ENCODE peak calls at places on chromosomes 3 and 15, in five cellular contexts. One of them, this sample, is unnamed.
A peak's percentile ranks its signal among the peaks of the same experiment; 100 is the strongest.

GRCh38 chr3:139689122-139689521 is 11.3 kb upstream of the NMNAT3 start:
- DNase-seq in HepG2: no peak
- DNase-seq in Karpas-422: no peak
- DNase-seq in HCT116: no peak
- DNase-seq in DND-41: no peak
- DNase-seq in this sample: no peak

GRCh38 chr15:68431792-68432401 is at the start of gene ITGA11:
- DNase-seq in HepG2: no peak
- DNase-seq in Karpas-422: no peak
- DNase-seq in HCT116: no peak
- DNase-seq in DND-41: no peak
- DNase-seq in this sample: no peak

GRCh38 chr3:183555541-183556081 is at the start of gene KLHL6:
- DNase-seq in HepG2: no peak
- DNase-seq in Karpas-422: peak; percentile 94
- DNase-seq in HCT116: no peak
- DNase-seq in DND-41: peak; percentile 80
- DNase-seq in this sample: no peak

GRCh38 chr3:111936191-111936841 is 42.5 kb upstream of the ABHD10 start:
- DNase-seq in HepG2: no peak
- DNase-seq in Karpas-422: no peak
- DNase-seq in HCT116: peak; percentile 60
- DNase-seq in DND-41: no peak
- DNase-seq in this sample: peak; percentile 34

GRCh38 chr3:124275421-124275820 is 283.5 kb upstream of the ROPN1 start:
- DNase-seq in HepG2: no peak
- DNase-seq in Karpas-422: no peak
- DNase-seq in HCT116: no peak
- DNase-seq in DND-41: no peak
- DNase-seq in this sample: no peak

GRCh38 chr3:100210777-100211145 is 50.0 kb upstream of the TBC1D23 start:
- DNase-seq in HepG2: no peak
- DNase-seq in Karpas-422: no peak
- DNase-seq in HCT116: no peak
- DNase-seq in DND-41: peak; percentile 10
- DNase-seq in this sample: peak; percentile 75

GRCh38 chr3:47421741-47422649 is 41.2 kb downstream of the PTPN23 start:
- DNase-seq in HepG2: no peak
- DNase-seq in Karpas-422: peak; percentile 59
- DNase-seq in HCT116: no peak
- DNase-seq in DND-41: peak; percentile 25
- DNase-seq in this sample: no peak

GRCh38 chr3:135995766-135996165 is 30.2 kb downstream of the PPP2R3A start:
- DNase-seq in HepG2: no peak
- DNase-seq in Karpas-422: no peak
- DNase-seq in HCT116: no peak
- DNase-seq in DND-41: no peak
- DNase-seq in this sample: no peak

GRCh38 chr3:144415492-144415891 is 443.9 kb downstream of the DIPK2A start:
- DNase-seq in HepG2: no peak
- DNase-seq in Karpas-422: no peak
- DNase-seq in HCT116: no peak
- DNase-seq in DND-41: no peak
- DNase-seq in this sample: no peak

GRCh38 chr15:74835312-74835823 is 7.6 kb downstream of the ULK3 start:
- DNase-seq in HepG2: peak; percentile 70
- DNase-seq in Karpas-422: peak; percentile 74
- DNase-seq in HCT116: peak; percentile 69
- DNase-seq in DND-41: peak; percentile 50
- DNase-seq in this sample: no peak

GRCh38 chr15:80710635-80711553 is 15.8 kb downstream of the ABHD17C start:
- DNase-seq in HepG2: no peak
- DNase-seq in Karpas-422: no peak
- DNase-seq in HCT116: no peak
- DNase-seq in DND-41: no peak
- DNase-seq in this sample: no peak

GRCh38 chr3:186821429-186822367 is 15.4 kb upstream of the RFC4 start:
- DNase-seq in HepG2: peak; percentile 56
- DNase-seq in Karpas-422: peak; percentile 91
- DNase-seq in HCT116: peak; percentile 36
- DNase-seq in DND-41: no peak
- DNase-seq in this sample: peak; percentile 68

GRCh38 chr3:184386047-184386806 is 6.4 kb downstream of the CHRD start:
- DNase-seq in HepG2: no peak
- DNase-seq in Karpas-422: no peak
- DNase-seq in HCT116: no peak
- DNase-seq in DND-41: no peak
- DNase-seq in this sample: no peak

GRCh38 chr3:156187146-156187769 is 66.9 kb downstream of the KCNAB1 start:
- DNase-seq in HepG2: no peak
- DNase-seq in Karpas-422: no peak
- DNase-seq in HCT116: no peak
- DNase-seq in DND-41: no peak
- DNase-seq in this sample: no peak

GRCh38 chr3:56303508-56303907 is 164.8 kb downstream of the ERC2 start:
- DNase-seq in HepG2: peak; percentile 32
- DNase-seq in Karpas-422: peak; percentile 86
- DNase-seq in HCT116: peak; percentile 15
- DNase-seq in DND-41: peak; percentile 31
- DNase-seq in this sample: no peak

GRCh38 chr3:66423791-66424190 is 77.0 kb downstream of the LRIG1 start:
- DNase-seq in HepG2: no peak
- DNase-seq in Karpas-422: no peak
- DNase-seq in HCT116: no peak
- DNase-seq in DND-41: no peak
- DNase-seq in this sample: no peak

GRCh38 chr3:190543656-190544055 is 29.8 kb downstream of the IL1RAP start:
- DNase-seq in HepG2: no peak
- DNase-seq in Karpas-422: no peak
- DNase-seq in HCT116: no peak
- DNase-seq in DND-41: no peak
- DNase-seq in this sample: no peak

GRCh38 chr3:45123841-45124269 is 22.3 kb downstream of the CDCP1 start:
- DNase-seq in HepG2: no peak
- DNase-seq in Karpas-422: no peak
- DNase-seq in HCT116: peak; percentile 88
- DNase-seq in DND-41: no peak
- DNase-seq in this sample: no peak

GRCh38 chr3:44058022-44058867 is 183.4 kb upstream of the TOPAZ1 start:
- DNase-seq in HepG2: no peak
- DNase-seq in Karpas-422: peak; percentile 63
- DNase-seq in HCT116: no peak
- DNase-seq in DND-41: no peak
- DNase-seq in this sample: no peak

GRCh38 chr3:143348486-143349327 is 229.1 kb downstream of the CHST2 start:
- DNase-seq in HepG2: no peak
- DNase-seq in Karpas-422: peak; percentile 55
- DNase-seq in HCT116: no peak
- DNase-seq in DND-41: peak; percentile 58
- DNase-seq in this sample: no peak

GRCh38 chr15:81054236-81054635 is 53.5 kb downstream of the TLNRD1 start:
- DNase-seq in HepG2: no peak
- DNase-seq in Karpas-422: no peak
- DNase-seq in HCT116: no peak
- DNase-seq in DND-41: no peak
- DNase-seq in this sample: peak; percentile 8

GRCh38 chr15:71455878-71456277 is 340.6 kb downstream of the THSD4 start:
- DNase-seq in HepG2: peak; percentile 69
- DNase-seq in Karpas-422: no peak
- DNase-seq in HCT116: no peak
- DNase-seq in DND-41: no peak
- DNase-seq in this sample: no peak

GRCh38 chr3:40309925-40310635 is 573 bp downstream of the EIF1B start:
- DNase-seq in HepG2: peak; percentile 35
- DNase-seq in Karpas-422: peak; percentile 60
- DNase-seq in HCT116: no peak
- DNase-seq in DND-41: peak; percentile 41
- DNase-seq in this sample: no peak

GRCh38 chr15:90412356-90413194 is 24.5 kb downstream of the IQGAP1 start:
- DNase-seq in HepG2: no peak
- DNase-seq in Karpas-422: no peak
- DNase-seq in HCT116: peak; percentile 84
- DNase-seq in DND-41: no peak
- DNase-seq in this sample: no peak

GRCh38 chr15:65245096-65245849 is 34.0 kb upstream of the CILP start:
- DNase-seq in HepG2: peak; percentile 75
- DNase-seq in Karpas-422: no peak
- DNase-seq in HCT116: no peak
- DNase-seq in DND-41: no peak
- DNase-seq in this sample: no peak

GRCh38 chr3:101259485-101260341 is 60.7 kb downstream of the IMPG2 start:
- DNase-seq in HepG2: no peak
- DNase-seq in Karpas-422: no peak
- DNase-seq in HCT116: no peak
- DNase-seq in DND-41: no peak
- DNase-seq in this sample: no peak

GRCh38 chr15:45201557-45202246 is 13.9 kb upstream of the SHF start:
- DNase-seq in HepG2: no peak
- DNase-seq in Karpas-422: no peak
- DNase-seq in HCT116: no peak
- DNase-seq in DND-41: no peak
- DNase-seq in this sample: no peak

GRCh38 chr3:4835616-4836043 is 143.6 kb upstream of the BHLHE40 start:
- DNase-seq in HepG2: no peak
- DNase-seq in Karpas-422: no peak
- DNase-seq in HCT116: no peak
- DNase-seq in DND-41: peak; percentile 72
- DNase-seq in this sample: no peak

GRCh38 chr3:56801151-56801596 is 575 bp downstream of the ARHGEF3 start:
- DNase-seq in HepG2: no peak
- DNase-seq in Karpas-422: no peak
- DNase-seq in HCT116: no peak
- DNase-seq in DND-41: peak; percentile 52
- DNase-seq in this sample: no peak

GRCh38 chr3:48120223-48120622 is 68.0 kb downstream of the CDC25A start:
- DNase-seq in HepG2: no peak
- DNase-seq in Karpas-422: no peak
- DNase-seq in HCT116: no peak
- DNase-seq in DND-41: no peak
- DNase-seq in this sample: no peak

GRCh38 chr3:148023994-148024393 is 614.8 kb downstream of the ZIC1 start:
- DNase-seq in HepG2: no peak
- DNase-seq in Karpas-422: no peak
- DNase-seq in HCT116: no peak
- DNase-seq in DND-41: no peak
- DNase-seq in this sample: no peak

GRCh38 chr3:8937064-8938020 is 25.9 kb downstream of the RAD18 start:
- DNase-seq in HepG2: peak; percentile 6
- DNase-seq in Karpas-422: no peak
- DNase-seq in HCT116: peak; percentile 10
- DNase-seq in DND-41: no peak
- DNase-seq in this sample: no peak

GRCh38 chr15:97627634-97628033 is 332.9 kb upstream of the ARRDC4 start:
- DNase-seq in HepG2: no peak
- DNase-seq in Karpas-422: no peak
- DNase-seq in HCT116: no peak
- DNase-seq in DND-41: no peak
- DNase-seq in this sample: no peak

DNA sequence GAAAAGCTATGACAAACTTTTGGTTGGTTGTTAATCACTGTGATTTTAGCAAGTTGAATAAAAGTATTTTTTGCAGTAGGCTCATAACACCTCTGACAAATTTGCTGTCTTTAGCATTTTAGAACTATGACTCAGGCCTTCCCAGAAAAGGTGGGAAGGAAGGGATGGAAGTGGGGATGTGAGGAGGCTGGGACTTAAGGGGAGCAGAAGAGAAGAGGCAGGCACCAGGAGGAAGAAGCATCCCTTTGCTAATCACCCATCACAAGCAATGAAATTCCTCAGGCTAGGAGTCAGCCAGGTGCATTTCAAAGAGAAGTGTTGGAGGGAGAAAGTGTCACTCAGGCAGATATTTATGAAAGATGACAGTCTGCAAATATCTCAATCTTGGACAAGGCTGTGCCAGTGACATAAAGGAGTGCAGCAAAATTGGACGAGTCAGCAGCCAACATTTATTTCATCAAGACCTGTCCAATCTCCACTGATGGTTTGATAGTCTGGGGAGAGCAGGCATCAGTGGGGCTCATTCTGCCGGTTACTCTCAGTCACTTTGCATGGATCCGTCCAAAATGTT is 337.3 kb upstream of the ARRDC4 start:
- DNase-seq in HepG2: no peak
- DNase-seq in Karpas-422: no peak
- DNase-seq in HCT116: no peak
- DNase-seq in DND-41: no peak
- DNase-seq in this sample: no peak
- H3K9ac ChIP-seq in HepG2: no peak overlapping the region
- H3K9ac ChIP-seq in Karpas-422: no peak overlapping the region
- H3K9ac ChIP-seq in HCT116: no peak overlapping the region
- H3K9ac ChIP-seq in DND-41: no peak overlapping the region
- H3K9ac ChIP-seq in this sample: no peak overlapping the region

GRCh38 chr15:56957812-56958406 is 39.5 kb downstream of the TCF12 start:
- DNase-seq in HepG2: peak; percentile 86
- DNase-seq in Karpas-422: no peak
- DNase-seq in HCT116: no peak
- DNase-seq in DND-41: no peak
- DNase-seq in this sample: no peak
- H3K4me3 ChIP-seq in HepG2: peak overlapping the region; percentile 43
- H3K4me3 ChIP-seq in Karpas-422: no peak overlapping the region
- H3K4me3 ChIP-seq in HCT116: no peak overlapping the region
- H3K4me3 ChIP-seq in DND-41: no peak overlapping the region
- H3K4me3 ChIP-seq in this sample: no peak overlapping the region

GRCh38 chr3:53328750-53329149 is 18.6 kb downstream of the DCP1A start:
- DNase-seq in HepG2: no peak
- DNase-seq in Karpas-422: no peak
- DNase-seq in HCT116: no peak
- DNase-seq in DND-41: no peak
- DNase-seq in this sample: no peak
- H3K36me3 ChIP-seq in HepG2: peaks cover 58% of the 10 kb centered on the region
- H3K36me3 ChIP-seq in Karpas-422: peaks cover 3% of the 10 kb centered on the region
- H3K36me3 ChIP-seq in HCT116: peaks cover 2% of the 10 kb centered on the region
- H3K36me3 ChIP-seq in DND-41: peaks cover 43% of the 10 kb centered on the region
- H3K36me3 ChIP-seq in this sample: peaks cover 24% of the 10 kb centered on the region

GRCh38 chr3:195159117-195159818 is 111.7 kb downstream of the XXYLT1 start:
- DNase-seq in HepG2: no peak
- DNase-seq in Karpas-422: no peak
- DNase-seq in HCT116: no peak
- DNase-seq in DND-41: no peak
- DNase-seq in this sample: no peak

GRCh38 chr3:195159819-195160175 is 111.2 kb downstream of the XXYLT1 start:
- DNase-seq in HepG2: no peak
- DNase-seq in Karpas-422: no peak
- DNase-seq in HCT116: no peak
- DNase-seq in DND-41: no peak
- DNase-seq in this sample: no peak

GRCh38 chr3:195162033-195162669 is 108.8 kb downstream of the XXYLT1 start:
- DNase-seq in HepG2: peak; percentile 92
- DNase-seq in Karpas-422: no peak
- DNase-seq in HCT116: no peak
- DNase-seq in DND-41: no peak
- DNase-seq in this sample: no peak

GRCh38 chr3:195160908-195161434 is 110.0 kb downstream of the XXYLT1 start:
- DNase-seq in HepG2: no peak
- DNase-seq in Karpas-422: no peak
- DNase-seq in HCT116: no peak
- DNase-seq in DND-41: no peak
- DNase-seq in this sample: no peak

GRCh38 chr3:195160257-195160898 is 110.6 kb downstream of the XXYLT1 start:
- DNase-seq in HepG2: peak; percentile 95
- DNase-seq in Karpas-422: no peak
- DNase-seq in HCT116: no peak
- DNase-seq in DND-41: no peak
- DNase-seq in this sample: no peak
- H3K9ac ChIP-seq in HepG2: peak overlapping the region; percentile 61
- H3K9ac ChIP-seq in Karpas-422: no peak overlapping the region
- H3K9ac ChIP-seq in HCT116: no peak overlapping the region
- H3K9ac ChIP-seq in DND-41: no peak overlapping the region
- H3K9ac ChIP-seq in this sample: no peak overlapping the region

GRCh38 chr15:96359772-96360498 is 29.4 kb downstream of the NR2F2 start:
- DNase-seq in HepG2: no peak
- DNase-seq in Karpas-422: no peak
- DNase-seq in HCT116: no peak
- DNase-seq in DND-41: no peak
- DNase-seq in this sample: no peak
- H3K4me3 ChIP-seq in HepG2: no peak overlapping the region
- H3K4me3 ChIP-seq in Karpas-422: no peak overlapping the region
- H3K4me3 ChIP-seq in HCT116: no peak overlapping the region
- H3K4me3 ChIP-seq in DND-41: no peak overlapping the region
- H3K4me3 ChIP-seq in this sample: no peak overlapping the region